ENCODE peak calls at places on chromosomes 6 and 20, in five cellular contexts. One of them, this sample, is unnamed.

GRCh38 chr6:389143-389542 is 2.4 kb upstream of the IRF4 start:
- DNase-seq in COR-L47: no peak
- DNase-seq in stimulated activated naive CD8-positive, alpha-beta T cell treated with anti-CD3 and anti-CD28 coated beads, Interleukin-15, amount 100 ng/mL, for 72 hours: no peak
- DNase-seq in mesothelial cell of epicardium: no peak
- DNase-seq in CD4-positive, alpha-beta memory T cell: no peak
- DNase-seq in this sample: no peak

GRCh38 chr6:53326372-53327016 is 22.3 kb downstream of the ELOVL5 start:
- DNase-seq in COR-L47: no peak
- DNase-seq in stimulated activated naive CD8-positive, alpha-beta T cell treated with anti-CD3 and anti-CD28 coated beads, Interleukin-15, amount 100 ng/mL, for 72 hours: no peak
- DNase-seq in mesothelial cell of epicardium: no peak
- DNase-seq in CD4-positive, alpha-beta memory T cell: no peak
- DNase-seq in this sample: no peak

GRCh38 chr6:35071347-35071994 is 69.7 kb downstream of the TCP11 start:
- DNase-seq in COR-L47: no peak
- DNase-seq in stimulated activated naive CD8-positive, alpha-beta T cell treated with anti-CD3 and anti-CD28 coated beads, Interleukin-15, amount 100 ng/mL, for 72 hours: no peak
- DNase-seq in mesothelial cell of epicardium: no peak
- DNase-seq in CD4-positive, alpha-beta memory T cell: no peak
- DNase-seq in this sample: no peak

GRCh38 chr6:20965915-20966314 is 431.7 kb downstream of the CDKAL1 start:
- DNase-seq in COR-L47: no peak
- DNase-seq in stimulated activated naive CD8-positive, alpha-beta T cell treated with anti-CD3 and anti-CD28 coated beads, Interleukin-15, amount 100 ng/mL, for 72 hours: no peak
- DNase-seq in mesothelial cell of epicardium: no peak
- DNase-seq in CD4-positive, alpha-beta memory T cell: no peak
- DNase-seq in this sample: no peak

GRCh38 chr6:41159415-41160082 is 3.4 kb downstream of the TREM2 start:
- DNase-seq in COR-L47: no peak
- DNase-seq in stimulated activated naive CD8-positive, alpha-beta T cell treated with anti-CD3 and anti-CD28 coated beads, Interleukin-15, amount 100 ng/mL, for 72 hours: no peak
- DNase-seq in mesothelial cell of epicardium: no peak
- DNase-seq in CD4-positive, alpha-beta memory T cell: no peak
- DNase-seq in this sample: no peak

GRCh38 chr6:132812255-132812732 is 2.1 kb upstream of the RPS12 start:
- DNase-seq in COR-L47: peak
- DNase-seq in stimulated activated naive CD8-positive, alpha-beta T cell treated with anti-CD3 and anti-CD28 coated beads, Interleukin-15, amount 100 ng/mL, for 72 hours: no peak
- DNase-seq in mesothelial cell of epicardium: no peak
- DNase-seq in CD4-positive, alpha-beta memory T cell: peak
- DNase-seq in this sample: no peak

GRCh38 chr6:148307400-148307799 is 35.2 kb upstream of the SASH1 start:
- DNase-seq in COR-L47: no peak
- DNase-seq in stimulated activated naive CD8-positive, alpha-beta T cell treated with anti-CD3 and anti-CD28 coated beads, Interleukin-15, amount 100 ng/mL, for 72 hours: no peak
- DNase-seq in mesothelial cell of epicardium: no peak
- DNase-seq in CD4-positive, alpha-beta memory T cell: no peak
- DNase-seq in this sample: no peak

GRCh38 chr6:50333696-50334095 is 284.0 kb upstream of the DEFB112 start:
- DNase-seq in COR-L47: no peak
- DNase-seq in stimulated activated naive CD8-positive, alpha-beta T cell treated with anti-CD3 and anti-CD28 coated beads, Interleukin-15, amount 100 ng/mL, for 72 hours: no peak
- DNase-seq in mesothelial cell of epicardium: no peak
- DNase-seq in CD4-positive, alpha-beta memory T cell: no peak
- DNase-seq in this sample: no peak

GRCh38 chr20:50169329-50169823 is 15.9 kb upstream of the PEDS1 start:
- DNase-seq in COR-L47: peak
- DNase-seq in stimulated activated naive CD8-positive, alpha-beta T cell treated with anti-CD3 and anti-CD28 coated beads, Interleukin-15, amount 100 ng/mL, for 72 hours: peak
- DNase-seq in mesothelial cell of epicardium: no peak
- DNase-seq in CD4-positive, alpha-beta memory T cell: peak
- DNase-seq in this sample: peak

GRCh38 chr6:3977875-3978711 is 100.8 kb downstream of the FAM217A start:
- DNase-seq in COR-L47: no peak
- DNase-seq in stimulated activated naive CD8-positive, alpha-beta T cell treated with anti-CD3 and anti-CD28 coated beads, Interleukin-15, amount 100 ng/mL, for 72 hours: peak
- DNase-seq in mesothelial cell of epicardium: no peak
- DNase-seq in CD4-positive, alpha-beta memory T cell: peak
- DNase-seq in this sample: peak

GRCh38 chr20:52405417-52405816 is 213.8 kb upstream of the ZFP64 start:
- DNase-seq in COR-L47: no peak
- DNase-seq in stimulated activated naive CD8-positive, alpha-beta T cell treated with anti-CD3 and anti-CD28 coated beads, Interleukin-15, amount 100 ng/mL, for 72 hours: no peak
- DNase-seq in mesothelial cell of epicardium: no peak
- DNase-seq in CD4-positive, alpha-beta memory T cell: peak
- DNase-seq in this sample: no peak

GRCh38 chr6:111658445-111659154 is 52.9 kb upstream of the TRAF3IP2 start:
- DNase-seq in COR-L47: no peak
- DNase-seq in stimulated activated naive CD8-positive, alpha-beta T cell treated with anti-CD3 and anti-CD28 coated beads, Interleukin-15, amount 100 ng/mL, for 72 hours: no peak
- DNase-seq in mesothelial cell of epicardium: no peak
- DNase-seq in CD4-positive, alpha-beta memory T cell: no peak
- DNase-seq in this sample: no peak

GRCh38 chr6:136958168-136958567 is 36.1 kb downstream of the SLC35D3 start:
- DNase-seq in COR-L47: no peak
- DNase-seq in stimulated activated naive CD8-positive, alpha-beta T cell treated with anti-CD3 and anti-CD28 coated beads, Interleukin-15, amount 100 ng/mL, for 72 hours: no peak
- DNase-seq in mesothelial cell of epicardium: no peak
- DNase-seq in CD4-positive, alpha-beta memory T cell: no peak
- DNase-seq in this sample: no peak

GRCh38 chr6:31525932-31526591 is 2.7 kb upstream of the MCCD1 start:
- DNase-seq in COR-L47: no peak
- DNase-seq in stimulated activated naive CD8-positive, alpha-beta T cell treated with anti-CD3 and anti-CD28 coated beads, Interleukin-15, amount 100 ng/mL, for 72 hours: no peak
- DNase-seq in mesothelial cell of epicardium: no peak
- DNase-seq in CD4-positive, alpha-beta memory T cell: no peak
- DNase-seq in this sample: no peak

GRCh38 chr20:50387996-50388332 is 122.2 kb upstream of the PTPN1 start:
- DNase-seq in COR-L47: no peak
- DNase-seq in stimulated activated naive CD8-positive, alpha-beta T cell treated with anti-CD3 and anti-CD28 coated beads, Interleukin-15, amount 100 ng/mL, for 72 hours: no peak
- DNase-seq in mesothelial cell of epicardium: no peak
- DNase-seq in CD4-positive, alpha-beta memory T cell: no peak
- DNase-seq in this sample: no peak

GRCh38 chr20:23937303-23938117 is 51.1 kb downstream of the GGTLC1 start:
- DNase-seq in COR-L47: peak
- DNase-seq in stimulated activated naive CD8-positive, alpha-beta T cell treated with anti-CD3 and anti-CD28 coated beads, Interleukin-15, amount 100 ng/mL, for 72 hours: peak
- DNase-seq in mesothelial cell of epicardium: peak
- DNase-seq in CD4-positive, alpha-beta memory T cell: peak
- DNase-seq in this sample: peak